ENCODE peak calls at places on chromosome 7, in eight cellular contexts. One of them, this sample, is unnamed.

GRCh38 chr7:75971309-75971960 is 23.0 kb downstream of the TMEM120A start:
- DNase-seq in AG09309: no peak
- DNase-seq in HT1080: no peak
- DNase-seq in naive thymus-derived CD8-positive, alpha-beta T cell: no peak
- DNase-seq in NCI-H2081: no peak
- DNase-seq in AML-193: no peak
- DNase-seq in ovary: no peak
- DNase-seq in NCI-H446: no peak
- DNase-seq in this sample: no peak

GRCh38 chr7:132991615-132992587 is 90.0 kb downstream of the CHCHD3 start:
- DNase-seq in AG09309: no peak
- DNase-seq in HT1080: no peak
- DNase-seq in naive thymus-derived CD8-positive, alpha-beta T cell: no peak
- DNase-seq in NCI-H2081: no peak
- DNase-seq in AML-193: no peak
- DNase-seq in ovary: no peak
- DNase-seq in NCI-H446: no peak
- DNase-seq in this sample: no peak

GRCh38 chr7:153847828-153848227 is 204.4 kb upstream of the DPP6 start:
- DNase-seq in AG09309: no peak
- DNase-seq in HT1080: no peak
- DNase-seq in naive thymus-derived CD8-positive, alpha-beta T cell: no peak
- DNase-seq in NCI-H2081: no peak
- DNase-seq in AML-193: no peak
- DNase-seq in ovary: no peak
- DNase-seq in NCI-H446: no peak
- DNase-seq in this sample: no peak

GRCh38 chr7:136923111-136923510 is 54.7 kb downstream of the CHRM2 start:
- DNase-seq in AG09309: peak; percentile 71
- DNase-seq in HT1080: peak; percentile 38
- DNase-seq in naive thymus-derived CD8-positive, alpha-beta T cell: no peak
- DNase-seq in NCI-H2081: no peak
- DNase-seq in AML-193: no peak
- DNase-seq in ovary: no peak
- DNase-seq in NCI-H446: no peak
- DNase-seq in this sample: no peak

GRCh38 chr7:100369105-100369504 is 4.2 kb upstream of the PILRA start:
- DNase-seq in AG09309: no peak
- DNase-seq in HT1080: no peak
- DNase-seq in naive thymus-derived CD8-positive, alpha-beta T cell: no peak
- DNase-seq in NCI-H2081: no peak
- DNase-seq in AML-193: peak; percentile 97
- DNase-seq in ovary: no peak
- DNase-seq in NCI-H446: no peak
- DNase-seq in this sample: no peak

GRCh38 chr7:27186450-27187157 is 1.6 kb upstream of the HOXA11 start:
- DNase-seq in AG09309: no peak
- DNase-seq in HT1080: no peak
- DNase-seq in naive thymus-derived CD8-positive, alpha-beta T cell: no peak
- DNase-seq in NCI-H2081: no peak
- DNase-seq in AML-193: no peak
- DNase-seq in ovary: no peak
- DNase-seq in NCI-H446: no peak
- DNase-seq in this sample: no peak

GRCh38 chr7:103063895-103064294 is 10.7 kb downstream of the FBXL13 start:
- DNase-seq in AG09309: no peak
- DNase-seq in HT1080: no peak
- DNase-seq in naive thymus-derived CD8-positive, alpha-beta T cell: no peak
- DNase-seq in NCI-H2081: no peak
- DNase-seq in AML-193: no peak
- DNase-seq in ovary: no peak
- DNase-seq in NCI-H446: no peak
- DNase-seq in this sample: no peak

GRCh38 chr7:151494569-151495284 is 25.0 kb downstream of the RHEB start:
- DNase-seq in AG09309: no peak
- DNase-seq in HT1080: no peak
- DNase-seq in naive thymus-derived CD8-positive, alpha-beta T cell: no peak
- DNase-seq in NCI-H2081: no peak
- DNase-seq in AML-193: no peak
- DNase-seq in ovary: no peak
- DNase-seq in NCI-H446: no peak
- DNase-seq in this sample: no peak

GRCh38 chr7:96499532-96499931 is 177.6 kb upstream of the SLC25A13 start:
- DNase-seq in AG09309: no peak
- DNase-seq in HT1080: no peak
- DNase-seq in naive thymus-derived CD8-positive, alpha-beta T cell: no peak
- DNase-seq in NCI-H2081: no peak
- DNase-seq in AML-193: no peak
- DNase-seq in ovary: no peak
- DNase-seq in NCI-H446: no peak
- DNase-seq in this sample: no peak

GRCh38 chr7:31814187-31814586 is 127.2 kb downstream of the PPP1R17 start:
- DNase-seq in AG09309: no peak
- DNase-seq in HT1080: no peak
- DNase-seq in naive thymus-derived CD8-positive, alpha-beta T cell: no peak
- DNase-seq in NCI-H2081: no peak
- DNase-seq in AML-193: peak; percentile 22
- DNase-seq in ovary: no peak
- DNase-seq in NCI-H446: peak; percentile 25
- DNase-seq in this sample: no peak

GRCh38 chr7:99314504-99314903 is 11.2 kb upstream of the ARPC1A start:
- DNase-seq in AG09309: no peak
- DNase-seq in HT1080: no peak
- DNase-seq in naive thymus-derived CD8-positive, alpha-beta T cell: no peak
- DNase-seq in NCI-H2081: no peak
- DNase-seq in AML-193: no peak
- DNase-seq in ovary: no peak
- DNase-seq in NCI-H446: no peak
- DNase-seq in this sample: no peak

GRCh38 chr7:73717991-73718405 is 1.5 kb downstream of the STX1A start:
- DNase-seq in AG09309: peak; percentile 59
- DNase-seq in HT1080: peak; percentile 99
- DNase-seq in naive thymus-derived CD8-positive, alpha-beta T cell: peak; percentile 57
- DNase-seq in NCI-H2081: no peak
- DNase-seq in AML-193: peak; percentile 93
- DNase-seq in ovary: no peak
- DNase-seq in NCI-H446: no peak
- DNase-seq in this sample: peak; percentile 73

GRCh38 chr7:157004050-157004838 is 6.2 kb downstream of the MNX1 start:
- DNase-seq in AG09309: no peak
- DNase-seq in HT1080: no peak
- DNase-seq in naive thymus-derived CD8-positive, alpha-beta T cell: no peak
- DNase-seq in NCI-H2081: no peak
- DNase-seq in AML-193: no peak
- DNase-seq in ovary: no peak
- DNase-seq in NCI-H446: no peak
- DNase-seq in this sample: no peak

GRCh38 chr7:128881458-128882125 is 18.9 kb downstream of the ATP6V1F start:
- DNase-seq in AG09309: no peak
- DNase-seq in HT1080: no peak
- DNase-seq in naive thymus-derived CD8-positive, alpha-beta T cell: no peak
- DNase-seq in NCI-H2081: no peak
- DNase-seq in AML-193: no peak
- DNase-seq in ovary: peak; percentile 4
- DNase-seq in NCI-H446: no peak
- DNase-seq in this sample: no peak

GRCh38 chr7:17056491-17057142 is 174.8 kb upstream of the AGR3 start:
- DNase-seq in AG09309: no peak
- DNase-seq in HT1080: no peak
- DNase-seq in naive thymus-derived CD8-positive, alpha-beta T cell: no peak
- DNase-seq in NCI-H2081: no peak
- DNase-seq in AML-193: no peak
- DNase-seq in ovary: no peak
- DNase-seq in NCI-H446: no peak
- DNase-seq in this sample: no peak

GRCh38 chr7:33745934-33746333 is 159.4 kb upstream of the BMPER start:
- DNase-seq in AG09309: no peak
- DNase-seq in HT1080: peak; percentile 75
- DNase-seq in naive thymus-derived CD8-positive, alpha-beta T cell: no peak
- DNase-seq in NCI-H2081: no peak
- DNase-seq in AML-193: no peak
- DNase-seq in ovary: no peak
- DNase-seq in NCI-H446: no peak
- DNase-seq in this sample: no peak

GRCh38 chr7:126700807-126701604 is 551.7 kb downstream of the GRM8 start:
- DNase-seq in AG09309: peak; percentile 59
- DNase-seq in HT1080: peak; percentile 99
- DNase-seq in naive thymus-derived CD8-positive, alpha-beta T cell: no peak
- DNase-seq in NCI-H2081: peak; percentile 60
- DNase-seq in AML-193: peak; percentile 92
- DNase-seq in ovary: no peak
- DNase-seq in NCI-H446: peak; percentile 6
- DNase-seq in this sample: peak; percentile 14

This sample was measured in central memory CD4-positive, alpha-beta T cell.